ENCODE peak calls at places on chromosome X, in six cellular contexts. One of them, this sample, is unnamed.

GRCh38 chrX:118495958-118496762 is 545 bp downstream of the DOCK11 start:
- DNase-seq in colonic mucosa: peak
- DNase-seq in H9: peak
- DNase-seq in lower leg skin: peak
- DNase-seq in RPMI7951: peak
- DNase-seq in endothelial cell: peak
- DNase-seq in this sample: peak

GRCh38 chrX:34893741-34894140 is 48.9 kb upstream of the FAM47B start:
- DNase-seq in colonic mucosa: no peak
- DNase-seq in H9: no peak
- DNase-seq in lower leg skin: no peak
- DNase-seq in RPMI7951: no peak
- DNase-seq in endothelial cell: no peak
- DNase-seq in this sample: peak

GRCh38 chrX:115650916-115651315 is 89.9 kb downstream of the PLS3 start:
- DNase-seq in colonic mucosa: peak
- DNase-seq in H9: peak
- DNase-seq in lower leg skin: no peak
- DNase-seq in RPMI7951: peak
- DNase-seq in endothelial cell: peak
- DNase-seq in this sample: no peak

GRCh38 chrX:153557618-153558017 is 40.2 kb downstream of the ATP2B3 start:
- DNase-seq in colonic mucosa: no peak
- DNase-seq in H9: no peak
- DNase-seq in lower leg skin: no peak
- DNase-seq in RPMI7951: no peak
- DNase-seq in endothelial cell: no peak
- DNase-seq in this sample: no peak

GRCh38 chrX:9180623-9181022 is 146.7 kb upstream of the FAM9B start:
- DNase-seq in colonic mucosa: no peak
- DNase-seq in H9: peak
- DNase-seq in lower leg skin: no peak
- DNase-seq in RPMI7951: no peak
- DNase-seq in endothelial cell: no peak
- DNase-seq in this sample: no peak

GRCh38 chrX:134807039-134807729 is 148.9 kb upstream of the PLAC1 start:
- DNase-seq in colonic mucosa: peak
- DNase-seq in H9: peak
- DNase-seq in lower leg skin: peak
- DNase-seq in RPMI7951: peak
- DNase-seq in endothelial cell: peak
- DNase-seq in this sample: peak

GRCh38 chrX:18929775-18930174 is 54.1 kb downstream of the PHKA2 start:
- DNase-seq in colonic mucosa: no peak
- DNase-seq in H9: no peak
- DNase-seq in lower leg skin: no peak
- DNase-seq in RPMI7951: no peak
- DNase-seq in endothelial cell: no peak
- DNase-seq in this sample: no peak

GRCh38 chrX:120468479-120468824 is 644 bp downstream of the LAMP2 start:
- DNase-seq in colonic mucosa: no peak
- DNase-seq in H9: no peak
- DNase-seq in lower leg skin: no peak
- DNase-seq in RPMI7951: no peak
- DNase-seq in endothelial cell: no peak
- DNase-seq in this sample: no peak

GRCh38 chrX:41381685-41382084 is 47.7 kb downstream of the DDX3X start:
- DNase-seq in colonic mucosa: peak
- DNase-seq in H9: peak
- DNase-seq in lower leg skin: peak
- DNase-seq in RPMI7951: peak
- DNase-seq in endothelial cell: no peak
- DNase-seq in this sample: no peak

GRCh38 chrX:154329284-154329683 is 33.7 kb downstream of the TKTL1 start:
- DNase-seq in colonic mucosa: no peak
- DNase-seq in H9: no peak
- DNase-seq in lower leg skin: no peak
- DNase-seq in RPMI7951: no peak
- DNase-seq in endothelial cell: no peak
- DNase-seq in this sample: no peak

GRCh38 chrX:153878969-153879653 is 6.9 kb downstream of the L1CAM start:
- DNase-seq in colonic mucosa: no peak
- DNase-seq in H9: peak
- DNase-seq in lower leg skin: no peak
- DNase-seq in RPMI7951: no peak
- DNase-seq in endothelial cell: no peak
- DNase-seq in this sample: no peak

GRCh38 chrX:13153796-13154195 is 109.4 kb upstream of the FAM9C start:
- DNase-seq in colonic mucosa: no peak
- DNase-seq in H9: no peak
- DNase-seq in lower leg skin: no peak
- DNase-seq in RPMI7951: peak
- DNase-seq in endothelial cell: no peak
- DNase-seq in this sample: no peak